ENCODE peak calls at places on chromosomes 2 and 18, in seven cellular contexts. N is HAP-1; Z is tibial nerve; D is heart right ventricle; C is A673; T is mammary epithelial cell; O is CD8-positive, alpha-beta T cell. K is an unnamed sample. For H3K9me3, the result is how much of the 10 kb centered on the place peaks cover.

GRCh38 chr18:50573679-50574078 is 13.8 kb downstream of the MAPK4 start:
- DNase-seq in N (no peak), Z (no peak), D (no peak), C (no peak), T (no peak), O (no peak), K (no peak)

GRCh38 chr2:130756041-130756720 is 841 bp downstream of the AMER3 start:
- DNase-seq in N (peak), Z (no peak), D (no peak), C (peak), T (peak), O (no peak), K (no peak)

GRCh38 chr2:13260401-13260800 is 543.7 kb downstream of the TRIB2 start:
- DNase-seq in N (no peak), Z (no peak), D (no peak), C (peak), T (peak), O (no peak), K (no peak)

GRCh38 chr2:20190862-20191713 is 33.8 kb downstream of the SDC1 start:
- DNase-seq in N (no peak), Z (no peak), D (no peak), C (no peak), T (no peak), O (no peak), K (no peak)

GRCh38 chr18:56799756-56800155 is 148.6 kb downstream of the WDR7 start:
- DNase-seq in N (no peak), Z (no peak), D (no peak), C (peak), T (no peak), O (no peak), K (no peak)

GRCh38 chr2:241123816-241124536 is 21.9 kb upstream of the MTERF4 start:
- DNase-seq in N (no peak), Z (no peak), D (no peak), C (no peak), T (peak), O (peak), K (peak)

GRCh38 chr18:79876497-79876896 is 75.0 kb downstream of the SLC66A2 start:
- DNase-seq in N (no peak), Z (peak), D (no peak), C (no peak), T (peak), O (peak), K (no peak)

GRCh38 chr2:163800889-163801498 is 65.2 kb upstream of the FIGN start:
- DNase-seq in N (peak), Z (no peak), D (no peak), C (peak), T (no peak), O (no peak), K (no peak)

GRCh38 chr2:187541086-187542085 is 12.8 kb downstream of the TFPI start:
- DNase-seq in N (no peak), Z (no peak), D (peak), C (peak), T (no peak), O (no peak), K (no peak)

DNA sequence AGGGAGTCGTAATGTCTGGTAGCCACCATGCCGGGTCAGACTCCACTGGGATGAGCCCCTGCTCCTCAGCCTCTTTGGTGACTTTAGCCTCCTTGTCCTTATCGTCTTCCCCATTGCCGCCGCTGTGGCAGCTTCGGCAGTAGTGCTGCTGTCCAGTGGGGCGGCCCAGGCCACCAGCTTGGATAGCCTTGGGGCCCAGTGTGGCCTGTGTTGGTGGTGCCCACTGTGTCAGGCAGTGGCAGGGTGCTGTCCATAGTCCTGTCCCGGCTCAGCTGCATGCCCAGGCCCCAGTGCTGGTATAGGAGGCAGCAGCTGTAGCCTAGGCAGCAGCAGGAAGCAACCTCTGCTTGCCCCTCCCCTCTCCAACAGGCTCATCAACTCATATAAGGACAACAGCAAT is 197.1 kb upstream of the RAB12 start:
- DNase-seq in N (no peak), Z (no peak), D (no peak), C (no peak), T (no peak), O (no peak), K (no peak)
- H3K9me3 ChIP-seq in N (under half), Z (under half), D (under half), C (under half), T (under half), O (under half), K (under half)

DNA sequence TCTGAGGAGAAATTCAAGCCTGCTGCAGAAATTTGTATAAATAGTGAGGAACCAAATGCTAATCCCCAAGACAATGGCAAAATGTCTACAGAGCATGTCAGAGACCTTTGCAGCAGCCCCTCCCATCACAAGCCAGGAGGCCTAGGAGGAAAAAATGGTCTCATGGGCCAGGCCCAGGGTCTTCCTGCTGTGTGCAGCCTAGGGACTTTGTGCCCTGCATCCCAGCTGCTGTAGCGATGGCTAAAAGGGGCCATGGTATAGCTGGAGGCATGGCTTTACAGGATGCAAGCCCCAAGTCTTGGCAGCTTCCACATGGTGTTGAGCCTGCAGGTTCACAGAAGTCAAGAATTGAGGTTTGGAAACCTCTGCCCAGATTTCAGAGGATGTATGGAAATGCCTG is 191.2 kb upstream of the BCL2L11 start:
- DNase-seq in N (no peak), Z (no peak), D (no peak), C (no peak), T (no peak), O (no peak), K (no peak)
- H3K9me3 ChIP-seq in N (under half), Z (under half), D (under half), C (under half), T (under half), O (under half), K (under half)

GRCh38 chr2:225318440-225318839 is 81.1 kb upstream of the NYAP2 start:
- DNase-seq in N (no peak), Z (no peak), D (no peak), C (no peak), T (no peak), O (no peak), K (no peak)

GRCh38 chr2:225317191-225317590 is 82.3 kb upstream of the NYAP2 start:
- DNase-seq in N (no peak), Z (no peak), D (no peak), C (no peak), T (no peak), O (no peak), K (no peak)

GRCh38 chr2:225319872-225320271 is 79.6 kb upstream of the NYAP2 start:
- DNase-seq in N (no peak), Z (no peak), D (no peak), C (no peak), T (no peak), O (no peak), K (no peak)
- H3K9me3 ChIP-seq in N (under half), Z (under half), D (under half), C (under half), T (under half), O (under half), K (under half)

GRCh38 chr2:5234563-5234962 is 457.6 kb upstream of the SOX11 start:
- DNase-seq in N (no peak), Z (no peak), D (no peak), C (no peak), T (no peak), O (no peak), K (no peak)
- H3K9me3 ChIP-seq in N (under half), Z (under half), D (under half), C (under half), T (under half), O (under half), K (under half)

GRCh38 chr2:238475571-238475970 is 48.8 kb downstream of the ASB1 start:
- DNase-seq in N (peak), Z (no peak), D (no peak), C (no peak), T (no peak), O (no peak), K (no peak)

GRCh38 chr2:238473014-238473413 is 46.3 kb downstream of the ASB1 start:
- DNase-seq in N (no peak), Z (no peak), D (no peak), C (no peak), T (no peak), O (no peak), K (no peak)

GRCh38 chr2:238476258-238476657 is 49.5 kb downstream of the ASB1 start:
- DNase-seq in N (no peak), Z (no peak), D (no peak), C (no peak), T (no peak), O (no peak), K (no peak)

GRCh38 chr2:238473523-238473922 is 46.8 kb downstream of the ASB1 start:
- DNase-seq in N (no peak), Z (no peak), D (no peak), C (no peak), T (no peak), O (no peak), K (no peak)

DNA sequence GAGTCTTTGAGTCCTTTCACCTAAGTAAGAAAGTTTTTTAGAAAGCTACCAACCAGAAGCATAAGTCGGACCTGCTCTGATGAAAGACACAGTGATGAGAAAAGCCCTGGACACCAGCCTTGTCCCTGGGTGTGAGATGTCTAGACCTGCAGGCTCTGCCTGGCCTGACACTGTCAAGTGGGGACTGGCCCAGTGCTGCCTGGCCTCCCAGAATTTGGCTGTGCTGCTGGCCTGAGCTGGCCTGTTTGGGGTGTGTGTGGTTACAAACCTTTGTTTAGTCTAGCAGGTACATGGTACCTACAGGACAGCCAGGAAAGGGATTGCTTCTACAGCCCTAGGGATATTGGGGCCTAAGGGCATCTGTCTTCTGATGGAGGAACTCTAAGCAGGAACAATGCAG is 48.3 kb downstream of the ASB1 start:
- DNase-seq in N (no peak), Z (no peak), D (no peak), C (no peak), T (peak), O (no peak), K (no peak)
- H3K9me3 ChIP-seq in N (under half), Z (under half), D (under half), C (under half), T (under half), O (under half), K (under half)

DNA sequence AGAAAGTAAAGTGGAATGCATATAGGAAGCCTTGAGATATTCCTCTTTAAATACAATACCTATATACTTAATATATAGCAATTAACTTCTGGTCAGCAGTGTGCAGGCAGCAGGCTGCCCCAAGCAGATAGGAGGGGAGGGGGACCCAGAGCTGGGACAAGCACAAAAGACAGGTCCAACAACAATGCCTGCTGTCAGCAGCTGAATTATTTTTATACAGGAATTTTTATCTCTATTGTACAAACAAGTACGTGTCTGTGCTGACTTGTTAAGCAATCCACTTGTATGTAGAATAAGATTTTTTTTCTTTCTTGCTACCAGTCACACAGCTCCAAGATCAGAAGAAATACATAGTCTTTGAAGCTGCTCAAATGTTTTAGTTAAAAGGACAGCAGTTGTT is 16.7 kb downstream of the BCL11A start:
- DNase-seq in N (peak), Z (no peak), D (no peak), C (no peak), T (no peak), O (no peak), K (no peak)
- H3K9me3 ChIP-seq in N (under half), Z (under half), D (under half), C (under half), T (under half), O (under half), K (under half)

DNA sequence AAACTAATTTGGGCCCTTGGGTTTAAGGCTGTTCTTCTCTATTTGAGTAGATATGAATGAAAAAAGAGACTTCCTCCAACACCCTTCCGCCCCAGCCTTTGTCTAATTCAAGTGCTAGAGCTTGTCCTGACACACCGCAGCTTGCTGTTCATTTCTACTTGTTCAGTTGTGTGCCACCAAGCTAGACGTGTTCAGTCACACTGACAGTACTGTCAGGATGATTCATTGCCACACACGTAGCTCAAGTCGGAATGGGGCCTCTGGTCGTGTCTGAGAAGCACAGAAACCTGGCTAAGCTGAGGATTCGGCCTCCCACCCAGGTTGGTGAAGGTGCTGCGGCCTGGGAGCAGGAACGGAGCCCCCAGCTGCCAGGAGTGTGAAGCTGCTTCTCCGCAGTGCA is 45.6 kb upstream of the INHBB start:
- DNase-seq in N (no peak), Z (no peak), D (no peak), C (no peak), T (no peak), O (no peak), K (no peak)
- H3K9me3 ChIP-seq in N (under half), Z (under half), D (under half), C (under half), T (under half), O (under half), K (under half)

DNA sequence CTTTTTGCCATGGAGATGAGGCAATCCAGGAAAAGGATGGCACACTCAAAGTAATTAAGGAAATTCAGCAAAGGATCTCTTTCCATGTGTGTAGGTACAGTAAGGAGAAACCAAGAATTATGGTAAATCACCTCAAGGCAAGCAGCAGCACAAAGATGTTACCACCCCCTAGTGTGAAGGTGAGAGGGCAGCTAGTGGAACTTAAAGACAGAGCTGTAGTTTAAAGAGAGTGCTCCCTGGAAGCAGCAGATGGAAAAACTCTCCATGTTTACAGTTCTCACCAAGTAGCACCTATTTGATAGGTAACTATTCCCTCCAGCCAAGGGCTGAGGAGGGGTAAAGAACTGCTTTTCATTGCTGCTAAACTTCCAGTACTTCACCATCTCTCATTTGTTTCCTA is 860.4 kb upstream of the CRIM1 start:
- DNase-seq in N (no peak), Z (no peak), D (no peak), C (no peak), T (no peak), O (no peak), K (no peak)
- H3K9me3 ChIP-seq in N (under half), Z (under half), D (under half), C (under half), T (under half), O (under half), K (under half)